ENCODE peak calls at places on chromosomes 7 and 10, in ten cellular contexts. I is testis, V is H54, H is spleen, C is ovary, N is tibial nerve, T is esophagus muscularis mucosa, W is gastrocnemius medialis, A is IMR-90, G is K562. O is an unnamed sample.

GRCh38 chr10:79313911-79314439 is 33.3 kb upstream of the PPIF start:
- DNase-seq in W (no peak), A (no peak), H (peak; percentile 75), G (no peak), V (no peak), I (no peak), C (peak; percentile 48), N (no peak), T (no peak), O (no peak)

GRCh38 chr7:148255333-148255732 is 335.2 kb upstream of the C7orf33 start:
- DNase-seq in T (no peak), A (no peak), N (no peak), H (no peak), I (no peak), C (no peak), G (no peak), V (no peak), W (no peak), O (no peak)

GRCh38 chr7:107538001-107538400 is 25.7 kb downstream of the COG5 start:
- DNase-seq in V (no peak), G (no peak), N (no peak), A (no peak), T (no peak), W (no peak), C (no peak), H (no peak), I (no peak), O (no peak)

GRCh38 chr7:105975770-105976428 is 12.8 kb downstream of the CDHR3 start:
- DNase-seq in W (no peak), A (peak; percentile 81), H (no peak), C (no peak), G (no peak), V (no peak), T (no peak), N (no peak), I (no peak), O (no peak)

GRCh38 chr7:143323650-143324049 is 7.7 kb downstream of the CLCN1 start:
- DNase-seq in A (no peak), H (no peak), V (no peak), W (no peak), C (no peak), I (no peak), N (no peak), G (no peak), T (no peak), O (no peak)

GRCh38 chr7:105011771-105012502 is 2.1 kb upstream of the KMT2E start:
- DNase-seq in G (peak; percentile 61), W (peak; percentile 54), I (peak; percentile 38), T (no peak), A (no peak), C (peak; percentile 49), V (no peak), H (no peak), N (no peak), O (peak; percentile 37)

GRCh38 chr7:12431886-12432285 is 28.2 kb upstream of the VWDE start:
- DNase-seq in G (no peak), N (no peak), T (no peak), V (no peak), H (no peak), I (no peak), A (peak; percentile 53), W (no peak), C (no peak), O (peak; percentile 20)

GRCh38 chr7:365593-365992 is 75.6 kb downstream of the FOXL3 start:
- DNase-seq in V (no peak), I (no peak), W (no peak), N (no peak), C (no peak), G (no peak), T (no peak), H (peak; percentile 59), A (no peak), O (no peak)

GRCh38 chr10:10542368-10542961 is 475.2 kb upstream of the CELF2 start:
- DNase-seq in N (no peak), I (no peak), W (no peak), V (no peak), H (no peak), T (no peak), G (no peak), A (peak; percentile 15), C (no peak), O (no peak)

GRCh38 chr7:47739301-47739870 is 157.5 kb upstream of the TNS3 start:
- DNase-seq in V (no peak), H (no peak), W (no peak), N (no peak), A (no peak), C (no peak), T (no peak), I (no peak), G (no peak), O (no peak)

GRCh38 chr10:103983367-103983911 is 16.5 kb downstream of the SLK start:
- DNase-seq in C (no peak), V (no peak), H (no peak), T (no peak), N (no peak), W (no peak), A (no peak), I (no peak), G (no peak), O (no peak)

GRCh38 chr10:98613446-98613845 is 166.7 kb upstream of the HPS1 start:
- DNase-seq in I (no peak), N (no peak), A (no peak), T (no peak), C (no peak), H (no peak), W (no peak), G (no peak), V (no peak), O (no peak)

GRCh38 chr10:29102233-29102632 is 186.6 kb upstream of the LYZL1 start:
- DNase-seq in H (no peak), C (no peak), G (no peak), W (no peak), N (no peak), T (no peak), A (no peak), V (no peak), I (no peak), O (no peak)

DNA sequence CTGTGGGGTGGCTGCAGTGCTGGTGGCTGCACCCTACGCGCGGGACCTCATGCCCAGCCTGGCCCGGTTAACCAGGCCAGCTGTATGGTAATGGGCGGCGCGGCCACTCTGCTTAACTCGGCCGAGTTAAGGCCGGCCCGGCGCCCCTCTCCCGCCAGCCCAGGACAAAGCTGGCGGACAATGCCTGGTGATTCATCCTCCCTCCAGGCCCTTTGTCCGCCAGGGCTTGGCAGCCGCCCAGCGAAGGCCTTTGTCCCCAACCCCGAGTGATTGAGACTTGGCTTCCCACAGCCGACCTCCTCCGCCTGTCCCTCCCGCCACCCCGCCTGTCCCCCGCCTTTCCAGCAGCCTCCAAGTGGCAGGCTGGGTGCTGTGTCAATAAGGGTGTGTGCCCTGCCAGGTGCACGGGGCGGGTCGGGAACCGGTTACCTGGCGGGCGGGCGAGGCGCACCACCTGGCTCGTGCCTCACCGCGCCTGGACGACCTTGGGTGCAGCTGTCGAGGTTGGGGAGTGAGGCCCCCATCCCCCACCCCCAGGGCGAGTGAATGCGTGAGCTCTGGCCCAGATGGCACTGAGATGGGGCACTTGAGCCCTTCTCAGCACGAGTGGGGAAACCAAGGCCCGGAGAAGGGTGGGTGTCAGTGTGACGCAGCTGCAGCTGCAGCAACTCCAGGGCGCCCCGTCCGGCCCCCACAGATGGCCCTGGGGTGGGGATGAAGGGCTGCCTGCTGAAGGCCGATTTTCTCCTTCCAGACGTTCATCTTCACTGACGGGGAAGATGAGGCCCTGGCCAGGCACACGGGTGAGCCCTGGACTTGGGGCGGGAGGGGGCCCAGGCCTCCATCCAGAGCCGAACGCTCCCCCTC is 4.6 kb downstream of the LFNG start:
- DNase-seq in C (no peak), I (peak; percentile 91), N (no peak), T (no peak), G (peak; percentile 72), H (peak; percentile 86), V (peak; percentile 89), A (peak; percentile 41), W (peak; percentile 58), O (peak; percentile 93)
- TF ChIP-seq POLR2A in C (no peak), I (no peak), N (no peak), T (no peak), G (no peak), H (no peak), V (peak; percentile 19), A (no peak), W (no peak), O (no peak)

GRCh38 chr10:42553064-42553407 is 85.3 kb downstream of the ZNF33B start:
- DNase-seq in N (no peak), H (peak; percentile 90), V (no peak), T (no peak), G (no peak), W (no peak), C (no peak), I (no peak), A (no peak), O (no peak)
- TF ChIP-seq POLR2A in N (no peak), H (no peak), V (no peak), T (no peak), G (no peak), W (no peak), C (no peak), I (no peak), A (no peak), O (no peak)

GRCh38 chr7:117424090-117424829 is 3.0 kb downstream of the ASZ1 start:
- DNase-seq in I (no peak), T (no peak), H (no peak), V (no peak), W (no peak), N (no peak), C (no peak), A (no peak), G (no peak), O (no peak)

DNA sequence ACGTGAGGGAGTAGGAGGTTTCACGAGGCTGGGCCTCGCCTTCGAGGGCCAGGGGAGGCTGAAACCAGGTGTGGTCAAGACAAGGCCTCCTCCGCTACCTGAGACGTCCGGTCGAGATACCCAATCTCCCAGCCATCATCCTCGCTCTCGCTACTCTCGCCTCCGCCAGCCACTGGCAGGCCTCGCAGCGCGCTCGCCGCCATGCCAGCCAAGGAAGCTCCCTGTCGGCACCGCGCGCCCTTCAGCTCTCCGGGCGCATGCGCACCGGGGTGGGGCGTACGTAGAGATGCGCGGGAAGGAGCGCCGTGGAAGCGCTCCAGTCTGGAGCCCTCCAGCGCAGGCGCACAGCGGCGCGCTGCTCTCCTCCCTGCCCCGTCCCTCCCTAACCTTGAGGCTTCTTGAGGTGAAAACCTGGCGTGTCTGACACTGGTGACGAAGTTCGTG is at the start of gene ASZ1:
- DNase-seq in T (no peak), I (peak; percentile 72), G (peak; percentile 40), V (no peak), A (no peak), H (no peak), N (no peak), C (no peak), W (no peak), O (no peak)
- TF ChIP-seq POLR2A in T (no peak), I (no peak), G (no peak), V (no peak), A (no peak), H (no peak), N (no peak), C (no peak), W (no peak), O (no peak)

DNA sequence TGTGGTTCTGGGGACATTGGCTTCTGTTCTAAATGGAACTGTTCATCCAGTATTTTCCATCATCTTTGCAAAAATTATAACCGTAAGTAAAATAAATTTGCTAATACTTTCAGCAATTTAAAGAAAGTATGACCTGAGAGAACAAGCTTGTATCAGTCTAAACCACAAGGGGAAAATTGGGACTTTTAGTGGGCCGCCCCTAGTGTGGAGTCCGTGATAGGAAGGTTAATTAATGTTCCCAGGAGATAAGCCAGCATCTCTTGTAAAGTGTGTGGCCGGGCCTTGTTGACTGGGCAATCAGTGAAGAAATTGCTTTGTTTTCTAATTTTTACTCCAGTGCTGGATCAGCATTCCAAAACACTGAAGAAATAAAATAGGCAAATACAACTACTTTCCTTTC is 83.0 kb downstream of the ABCB5 start:
- DNase-seq in N (no peak), C (no peak), A (no peak), W (no peak), T (no peak), V (no peak), I (no peak), H (no peak), G (peak; percentile 61), O (no peak)
- TF ChIP-seq POLR2A in N (no peak), C (no peak), A (no peak), W (no peak), T (no peak), V (no peak), I (no peak), H (no peak), G (no peak), O (no peak)